ENCODE peak calls at places on chromosomes 5 and 9, in nine cellular contexts. T is IMR-90, U is gastrocnemius medialis, F is heart left ventricle, X is testis, O is breast epithelium, Z is A549, N is H1, C is upper lobe of left lung. D is an unnamed sample. For H3K4me1 and H3K9me3, the result is how much of the 10 kb centered on the place peaks cover.

GRCh38 chr5:123803359-123803758 is 291.4 kb downstream of the CSNK1G3 start:
- DNase-seq in T (no peak), U (no peak), F (no peak), X (no peak), O (no peak), Z (no peak), N (no peak), C (no peak), D (no peak)

GRCh38 chr5:475704-476101 is 32.7 kb downstream of the EXOC3 start:
- DNase-seq in T (no peak), U (no peak), F (peak), X (no peak), O (no peak), Z (no peak), N (no peak), C (no peak), D (no peak)

GRCh38 chr9:127388856-127389238 is 8.1 kb upstream of the SLC2A8 start:
- DNase-seq in T (no peak), U (no peak), F (no peak), X (no peak), O (no peak), Z (no peak), N (no peak), C (no peak), D (no peak)

GRCh38 chr5:125233944-125234343 is 487.5 kb upstream of the ZNF608 start:
- DNase-seq in T (no peak), U (no peak), F (no peak), X (no peak), O (no peak), Z (no peak), N (no peak), C (no peak), D (no peak)

GRCh38 chr9:128048663-128049062 is 18.5 kb downstream of the NAIF1 start:
- DNase-seq in T (no peak), U (no peak), F (no peak), X (peak), O (no peak), Z (no peak), N (no peak), C (no peak), D (no peak)

GRCh38 chr9:94649100-94649855 is 10.0 kb upstream of the FBP1 start:
- DNase-seq in T (peak), U (no peak), F (no peak), X (no peak), O (no peak), Z (peak), N (no peak), C (no peak), D (no peak)

GRCh38 chr5:96070625-96071246 is 109.1 kb upstream of the ELL2 start:
- DNase-seq in T (no peak), U (no peak), F (peak), X (no peak), O (no peak), Z (no peak), N (no peak), C (no peak), D (no peak)

GRCh38 chr9:20838218-20838617 is 154.2 kb downstream of the FOCAD start:
- DNase-seq in T (peak), U (no peak), F (no peak), X (no peak), O (no peak), Z (no peak), N (no peak), C (no peak), D (no peak)

GRCh38 chr9:98285446-98285845 is 30.0 kb upstream of the TBC1D2 start:
- DNase-seq in T (no peak), U (no peak), F (no peak), X (no peak), O (no peak), Z (no peak), N (no peak), C (no peak), D (no peak)

GRCh38 chr9:22512495-22512894 is 65.9 kb downstream of the DMRTA1 start:
- DNase-seq in T (no peak), U (no peak), F (no peak), X (no peak), O (no peak), Z (no peak), N (no peak), C (no peak), D (no peak)

GRCh38 chr5:1762121-1762877 is 37.3 kb downstream of the MRPL36 start:
- DNase-seq in T (no peak), U (no peak), F (peak), X (no peak), O (no peak), Z (no peak), N (no peak), C (no peak), D (no peak)

GRCh38 chr9:128420060-128420650 is 502 bp upstream of the CERCAM start:
- DNase-seq in T (peak), U (peak), F (peak), X (peak), O (peak), Z (peak), N (no peak), C (peak), D (peak)

GRCh38 chr5:36156124-36156601 is 4.3 kb downstream of the SKP2 start:
- DNase-seq in T (peak), U (peak), F (no peak), X (no peak), O (no peak), Z (no peak), N (no peak), C (no peak), D (no peak)

GRCh38 chr5:59483971-59484472 is 409.5 kb downstream of the PDE4D start:
- DNase-seq in T (peak), U (no peak), F (no peak), X (no peak), O (no peak), Z (peak), N (peak), C (no peak), D (no peak)

GRCh38 chr9:114037961-114038723 is 40.0 kb downstream of the AMBP start:
- DNase-seq in T (no peak), U (no peak), F (peak), X (peak), O (peak), Z (no peak), N (peak), C (no peak), D (no peak)

GRCh38 chr5:145660897-145661650 is 174.1 kb downstream of the PRELID2 start:
- DNase-seq in T (peak), U (no peak), F (no peak), X (no peak), O (no peak), Z (peak), N (no peak), C (no peak), D (no peak)

GRCh38 chr5:11038772-11039171 is 277.7 kb upstream of the DAP start:
- DNase-seq in T (no peak), U (no peak), F (no peak), X (no peak), O (no peak), Z (no peak), N (no peak), C (no peak), D (no peak)

GRCh38 chr5:179793470-179794139 is at the start of gene LTC4S:
- DNase-seq in T (peak), U (peak), F (peak), X (peak), O (peak), Z (no peak), N (no peak), C (peak), D (peak)

GRCh38 chr5:179791881-179792611 is 1.7 kb upstream of the LTC4S start:
- DNase-seq in T (no peak), U (peak), F (no peak), X (no peak), O (no peak), Z (no peak), N (no peak), C (peak), D (no peak)

GRCh38 chr5:179794171-179794570 is 385 bp downstream of the LTC4S start:
- DNase-seq in T (no peak), U (no peak), F (no peak), X (no peak), O (no peak), Z (no peak), N (no peak), C (no peak), D (no peak)

GRCh38 chr5:179794575-179794974 is 789 bp downstream of the LTC4S start:
- DNase-seq in T (no peak), U (no peak), F (no peak), X (no peak), O (no peak), Z (no peak), N (no peak), C (no peak), D (no peak)

DNA sequence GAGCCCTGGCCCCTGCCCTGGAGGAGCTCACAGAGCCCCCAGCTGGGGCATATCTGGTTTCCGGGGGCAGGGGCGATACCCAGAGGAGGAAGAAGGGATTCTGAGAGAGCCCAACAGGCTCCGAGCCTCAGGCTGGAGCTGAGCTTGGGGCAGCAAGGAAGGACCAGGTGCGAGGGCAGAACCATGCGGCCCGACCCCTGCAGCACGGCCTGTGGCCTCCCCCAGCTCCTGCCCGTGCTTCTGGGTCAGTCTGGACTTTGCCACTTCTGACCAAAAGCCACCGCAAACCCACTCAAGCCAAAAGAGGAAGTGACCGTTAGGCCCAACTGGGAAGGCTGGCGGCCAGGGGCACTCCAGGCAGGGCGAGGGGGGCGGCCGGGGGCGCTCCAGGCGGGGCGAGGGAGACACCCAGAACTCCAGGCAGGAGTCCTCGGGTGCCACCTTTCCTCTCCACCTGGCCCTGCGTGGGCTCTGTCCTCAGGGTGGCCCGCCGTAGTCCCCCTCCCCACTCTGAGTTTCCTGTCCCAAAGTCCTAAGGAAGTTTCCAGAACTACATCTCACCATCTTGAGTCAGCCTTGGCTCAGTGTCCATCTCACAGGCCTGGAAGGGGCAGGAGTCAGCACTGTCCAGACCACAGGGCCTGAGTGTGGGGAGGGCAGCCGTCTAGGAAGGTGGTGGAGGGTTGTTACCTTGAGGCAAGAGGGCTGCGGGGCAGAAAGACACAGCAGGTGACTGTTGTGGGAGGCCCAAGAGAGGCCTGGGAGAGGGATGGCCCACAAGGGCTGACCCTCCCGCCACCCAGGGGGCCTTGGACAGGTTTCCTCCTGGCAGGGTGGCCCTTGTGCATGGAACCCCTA is 945 bp upstream of the LTC4S start:
- DNase-seq in T (no peak), U (no peak), F (no peak), X (no peak), O (no peak), Z (no peak), N (no peak), C (peak), D (no peak)
- H3K4me1 ChIP-seq in T (under half), U (under half), F (under half), X (under half), O (under half), Z (under half), N (under half), C (half or more), D (under half)

DNA sequence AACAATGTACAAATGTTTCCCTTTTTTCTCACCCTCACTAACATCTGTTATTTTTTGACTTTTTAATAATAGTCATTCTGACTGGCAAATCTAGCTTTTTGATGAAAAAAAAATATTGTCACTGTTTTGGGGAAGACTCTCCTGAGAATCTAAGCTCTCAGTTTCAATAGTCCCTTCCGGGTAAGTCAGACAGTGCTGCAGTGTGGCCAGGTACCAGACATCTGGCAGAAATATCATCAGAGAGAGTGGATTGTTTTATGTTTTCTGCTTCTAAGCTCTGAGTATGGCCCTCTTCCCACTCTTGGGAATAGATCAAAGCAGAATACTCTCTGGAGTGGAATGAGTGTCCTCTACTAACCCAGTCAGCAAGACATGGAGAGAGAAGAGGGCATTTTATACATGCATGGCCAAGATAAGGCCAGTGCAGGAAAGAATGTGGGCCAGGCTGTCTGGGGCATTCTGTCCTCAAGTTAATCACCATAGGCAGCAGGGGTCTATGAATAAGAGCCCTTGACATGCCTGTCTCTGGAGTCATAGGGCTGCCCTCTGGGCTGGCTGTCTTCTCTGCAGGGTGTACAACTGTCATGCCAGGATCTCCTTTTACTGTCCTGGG is 38.5 kb upstream of the OR2S2 start:
- DNase-seq in T (peak), U (no peak), F (no peak), X (no peak), O (no peak), Z (peak), N (peak), C (no peak), D (no peak)
- TF ChIP-seq POLR2A in T (no peak), U (no peak), F (no peak), X (no peak), O (no peak), Z (no peak), N (no peak), C (no peak), D (no peak)

DNA sequence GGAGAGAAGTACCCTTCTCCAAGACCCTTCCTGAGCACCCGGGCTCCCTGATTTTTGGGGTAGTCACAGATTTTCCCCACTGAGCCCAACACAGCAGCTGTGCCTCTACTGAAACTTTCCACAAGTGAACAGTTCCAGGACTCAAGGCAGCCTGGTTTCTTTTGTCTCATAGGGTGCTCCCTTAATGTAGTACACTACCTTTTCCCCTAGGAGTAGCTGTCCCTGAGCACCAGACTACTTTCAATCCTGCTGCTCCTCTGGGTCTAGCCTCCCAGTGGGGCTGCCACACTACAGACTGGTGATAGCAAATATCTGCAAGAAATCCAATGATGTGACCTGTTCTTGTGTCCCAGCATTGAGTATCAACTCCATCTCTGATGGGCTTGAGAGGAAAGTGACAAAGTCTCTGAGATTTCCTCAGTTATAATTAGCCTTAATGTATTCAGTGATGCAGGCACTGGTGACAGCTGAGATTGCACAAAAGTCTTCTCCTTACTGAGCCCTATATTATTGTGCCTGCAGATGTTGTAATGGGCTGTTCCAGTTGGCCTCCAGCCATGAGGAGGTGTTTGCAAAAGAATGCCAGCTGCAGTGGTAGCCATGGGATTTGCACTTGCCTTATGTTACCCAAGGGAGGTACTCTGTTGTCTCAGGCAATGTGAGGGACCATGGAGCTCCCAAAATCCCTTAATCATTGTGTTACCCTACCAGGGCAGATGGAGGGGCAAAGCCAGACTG is 1802.5 kb downstream of the EFNA5 start:
- DNase-seq in T (no peak), U (no peak), F (no peak), X (no peak), O (no peak), Z (no peak), N (no peak), C (no peak), D (no peak)
- H3K9me3 ChIP-seq in T (under half), U (under half), F (under half), X (under half), O (under half), Z (under half), N (under half), C (under half), D (under half)

DNA sequence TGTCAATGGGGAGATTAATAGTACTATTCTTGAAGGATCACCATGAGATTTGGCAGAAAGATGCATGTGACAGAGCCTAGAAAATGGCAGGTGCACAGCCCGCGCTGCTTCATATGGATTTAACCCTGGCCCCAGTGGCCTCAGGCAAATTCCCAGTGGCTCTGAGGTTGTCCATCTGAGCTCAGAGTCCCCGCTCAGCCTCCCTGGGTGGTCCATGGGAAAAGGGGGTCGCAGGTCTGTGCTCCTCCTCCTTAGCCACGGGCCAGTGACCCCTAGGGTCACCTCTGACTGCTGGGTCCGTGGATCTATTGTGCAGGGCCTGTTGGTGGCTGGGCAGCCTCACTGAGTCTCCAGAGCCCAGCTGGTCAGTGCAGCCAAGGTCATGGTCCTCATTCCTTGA is 93.3 kb upstream of the BOD1 start:
- DNase-seq in T (no peak), U (no peak), F (no peak), X (no peak), O (no peak), Z (no peak), N (no peak), C (no peak), D (no peak)
- H3K4me1 ChIP-seq in T (under half), U (under half), F (under half), X (under half), O (under half), Z (under half), N (under half), C (under half), D (under half)

DNA sequence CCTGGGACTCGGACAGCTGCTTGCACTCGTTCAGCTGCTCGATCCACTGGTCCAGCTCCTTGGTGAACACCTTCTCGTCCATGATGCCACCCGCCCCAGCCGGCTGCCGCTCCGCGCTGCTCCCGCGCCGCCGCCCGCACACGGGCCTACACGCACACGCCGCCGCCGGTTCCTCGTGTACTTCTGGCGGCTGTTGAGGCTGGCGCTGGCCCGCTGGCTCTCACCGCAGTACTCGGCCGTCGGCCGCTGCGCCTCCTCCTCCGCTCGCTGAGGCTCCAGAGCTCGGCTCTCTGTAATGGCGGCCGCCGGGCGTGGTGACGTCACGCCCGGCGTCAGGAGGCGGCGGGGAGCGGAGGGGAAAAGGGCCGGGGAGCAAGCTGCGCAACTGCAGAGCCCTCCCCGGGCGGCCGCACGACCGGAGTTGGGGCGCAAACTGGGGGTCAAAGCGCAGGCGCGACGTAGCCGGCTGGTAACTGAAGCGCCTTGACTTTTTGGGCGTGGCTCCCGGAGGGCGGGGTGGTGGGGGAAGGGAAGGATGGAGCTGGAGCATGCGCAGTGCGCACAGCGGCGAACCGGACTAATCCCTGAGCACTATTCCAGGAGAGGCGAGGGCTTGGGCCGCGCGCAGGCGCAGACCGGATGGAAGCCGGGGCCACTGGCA is at the start of gene PPP2CA:
- DNase-seq in T (peak), U (peak), F (peak), X (peak), O (peak), Z (peak), N (peak), C (peak), D (peak)
- TF ChIP-seq POLR2A in T (peak), U (peak), F (peak), X (peak), O (peak), Z (peak), N (no peak), C (peak), D (peak)

GRCh38 chr9:96813607-96814006 is 35.7 kb upstream of the ZNF510 start:
- DNase-seq in T (no peak), U (no peak), F (no peak), X (no peak), O (no peak), Z (no peak), N (no peak), C (no peak), D (no peak)

GRCh38 chr9:96817973-96818372 is 36.3 kb downstream of the ZNF782 start:
- DNase-seq in T (no peak), U (no peak), F (no peak), X (no peak), O (no peak), Z (no peak), N (no peak), C (no peak), D (no peak)

GRCh38 chr9:96818535-96818934 is 35.8 kb downstream of the ZNF782 start:
- DNase-seq in T (no peak), U (no peak), F (no peak), X (no peak), O (no peak), Z (peak), N (no peak), C (no peak), D (no peak)
- H3K9me3 ChIP-seq in T (under half), U (under half), F (under half), X (under half), O (half or more), Z (half or more), N (half or more), C (half or more), D (half or more)

D was measured in uterus.